ENCODE peak calls at places on chromosomes 5 and 9, in five cellular contexts. L is heart right ventricle, C is lower lobe of right lung, P is NCI-H1092 treated with DMSO at 0.1 percent for 48 hours, A is GM19239. K is an unnamed sample.

GRCh38 chr9:92960561-92961290 is 13.4 kb downstream of the FGD3 start:
- DNase-seq in P (no peak), L (no peak), A (no peak), C (no peak), K (no peak)

GRCh38 chr5:83022334-83022733 is 54.9 kb downstream of the TMEM167A start:
- DNase-seq in C (no peak), A (no peak), P (no peak), L (no peak), K (no peak)

GRCh38 chr5:57698785-57699184 is 216.2 kb upstream of the ACTBL2 start:
- DNase-seq in L (no peak), C (no peak), P (no peak), A (no peak), K (no peak)

GRCh38 chr5:56827923-56828322 is 12.6 kb downstream of the MAP3K1 start:
- DNase-seq in L (no peak), A (no peak), P (no peak), C (no peak), K (no peak)

GRCh38 chr9:110101531-110102161 is 106.3 kb downstream of the C9orf152 start:
- DNase-seq in A (peak; percentile 48), P (no peak), L (peak; percentile 46), C (no peak), K (no peak)

GRCh38 chr5:180007582-180007981 is 64.0 kb downstream of the RNF130 start:
- DNase-seq in C (no peak), L (no peak), A (no peak), P (no peak), K (no peak)

GRCh38 chr5:4361626-4362281 is 766.1 kb downstream of the IRX1 start:
- DNase-seq in P (no peak), L (no peak), C (no peak), A (no peak), K (no peak)

GRCh38 chr5:123881791-123882244 is 369.8 kb downstream of the CSNK1G3 start:
- DNase-seq in L (peak; percentile 15), C (no peak), P (no peak), A (no peak), K (no peak)

GRCh38 chr5:115842089-115842881 is 550 bp downstream of the AP3S1 start:
- DNase-seq in L (no peak), P (peak; percentile 61), C (no peak), A (no peak), K (peak; percentile 20)

GRCh38 chr9:131382850-131383729 is 10.8 kb upstream of the PRRC2B start:
- DNase-seq in L (peak; percentile 73), C (no peak), A (no peak), P (peak; percentile 76), K (no peak)

GRCh38 chr9:116090030-116090770 is 63.4 kb upstream of the PAPPA start:
- DNase-seq in P (no peak), L (no peak), C (no peak), A (no peak), K (no peak)

GRCh38 chr9:5920860-5921328 is 30.2 kb downstream of the MLANA start:
- DNase-seq in C (no peak), A (peak; percentile 28), P (no peak), L (no peak), K (peak; percentile 58)

GRCh38 chr5:51336878-51337277 is 46.4 kb upstream of the ISL1 start:
- DNase-seq in P (no peak), L (no peak), C (no peak), A (no peak), K (no peak)

GRCh38 chr9:129008469-129008965 is 19.6 kb downstream of the SH3GLB2 start:
- DNase-seq in C (peak; percentile 35), A (no peak), P (no peak), L (no peak), K (no peak)

GRCh38 chr5:135124128-135124527 is 90.1 kb upstream of the PITX1 start:
- DNase-seq in L (no peak), C (no peak), A (no peak), P (no peak), K (no peak)

GRCh38 chr5:133732536-133732935 is 120.2 kb upstream of the FSTL4 start:
- DNase-seq in A (no peak), P (no peak), C (no peak), L (no peak), K (no peak)

GRCh38 chr9:121718063-121718462 is 66.6 kb downstream of the DAB2IP start:
- DNase-seq in P (peak; percentile 74), L (no peak), C (no peak), A (no peak), K (no peak)

GRCh38 chr5:57199866-57200265 is 26.0 kb downstream of the GPBP1 start:
- DNase-seq in P (no peak), C (peak; percentile 51), A (no peak), L (no peak), K (no peak)

GRCh38 chr9:114602620-114603019 is 8.5 kb upstream of the TMEM268 start:
- DNase-seq in C (no peak), L (no peak), A (no peak), P (peak; percentile 15), K (no peak)

GRCh38 chr5:35904443-35905132 is 33.8 kb downstream of the CAPSL start:
- DNase-seq in C (no peak), P (no peak), L (no peak), A (no peak), K (no peak)

GRCh38 chr5:73892806-73893205 is 266.8 kb downstream of the ARHGEF28 start:
- DNase-seq in P (no peak), A (no peak), L (no peak), C (no peak), K (peak; percentile 97)

GRCh38 chr9:79584655-79584982 is 12.9 kb downstream of the TLE4 start:
- DNase-seq in C (no peak), A (no peak), L (no peak), P (no peak), K (no peak)

GRCh38 chr5:43428034-43428712 is 16.0 kb upstream of the CCL28 start:
- DNase-seq in A (no peak), L (no peak), P (no peak), C (no peak), K (no peak)

GRCh38 chr5:164362021-164362420 is 856.6 kb downstream of the MAT2B start:
- DNase-seq in L (no peak), P (no peak), A (no peak), C (no peak), K (no peak)

GRCh38 chr9:10525972-10526371 is 86.8 kb downstream of the PTPRD start:
- DNase-seq in A (no peak), P (no peak), L (no peak), C (no peak), K (no peak)

GRCh38 chr9:133813749-133814585 is 75.8 kb upstream of the SARDH start:
- DNase-seq in A (no peak), C (no peak), P (no peak), L (peak; percentile 69), K (no peak)

GRCh38 chr9:125233678-125234077 is 7.5 kb downstream of the HSPA5 start:
- DNase-seq in L (no peak), C (no peak), A (no peak), P (no peak), K (peak; percentile 98)

GRCh38 chr5:6372251-6373080 is 5.9 kb downstream of the MED10 start:
- DNase-seq in P (no peak), A (no peak), L (peak; percentile 18), C (no peak), K (no peak)

GRCh38 chr5:75677607-75678006 is 39.6 kb downstream of the POC5 start:
- DNase-seq in A (no peak), L (no peak), P (no peak), C (no peak), K (no peak)

GRCh38 chr5:157561105-157561504 is 14.5 kb downstream of the ADAM19 start:
- DNase-seq in C (no peak), A (no peak), P (no peak), L (peak; percentile 75), K (no peak)

GRCh38 chr9:21031091-21031817 is at the start of gene HACD4:
- DNase-seq in L (peak; percentile 34), C (peak; percentile 81), P (peak; percentile 46), A (peak; percentile 45), K (no peak)

GRCh38 chr5:43973318-43973717 is 370.3 kb downstream of the NNT start:
- DNase-seq in C (no peak), A (no peak), L (no peak), P (no peak), K (peak; percentile 42)